ENCODE peak calls at places on chromosome 1, in eight cellular contexts. D is GM04504; R is dermis blood vessel endothelial cell; N is amniotic stem cell; M is stimulated activated CD4-positive, alpha-beta T cell treated with anti-CD3 and anti-CD28 coated beads, Interleukin-1b, Interleukin-23, amount 100 ng/mL, for 24 hours; K is kidney glomerular epithelial cell; J is erythroblast; G is NCI-H510A. Y is an unnamed sample.

GRCh38 chr1:228555074-228555989 is 68.2 kb downstream of the RNF187 start:
- DNase-seq in D (no peak), R (peak), N (no peak), M (no peak), K (no peak), J (no peak), G (no peak), Y (no peak)

GRCh38 chr1:7526867-7527732 is 244.0 kb upstream of the VAMP3 start:
- DNase-seq in D (peak), R (no peak), N (no peak), M (no peak), K (no peak), J (no peak), G (no peak), Y (no peak)

GRCh38 chr1:202135221-202135721 is 9.3 kb downstream of the ARL8A start:
- DNase-seq in D (no peak), R (peak), N (no peak), M (no peak), K (peak), J (peak), G (peak), Y (peak)

GRCh38 chr1:23224721-23225648 is 7.7 kb upstream of the HTR1D start:
- DNase-seq in D (peak), R (peak), N (peak), M (no peak), K (peak), J (no peak), G (no peak), Y (no peak)

GRCh38 chr1:156901966-156902922 is 8.7 kb downstream of the PEAR1 start:
- DNase-seq in D (no peak), R (peak), N (no peak), M (no peak), K (no peak), J (no peak), G (no peak), Y (no peak)

GRCh38 chr1:181479137-181479745 is 4.1 kb upstream of the CACNA1E start:
- DNase-seq in D (peak), R (peak), N (peak), M (no peak), K (peak), J (peak), G (no peak), Y (peak)

GRCh38 chr1:182093781-182094180 is 32.3 kb upstream of the ZNF648 start:
- DNase-seq in D (no peak), R (no peak), N (no peak), M (no peak), K (no peak), J (no peak), G (no peak), Y (no peak)

GRCh38 chr1:209229494-209230059 is 353.9 kb upstream of the CAMK1G start:
- DNase-seq in D (no peak), R (no peak), N (no peak), M (no peak), K (no peak), J (no peak), G (no peak), Y (no peak)

GRCh38 chr1:158998781-158999161 is 10.9 kb upstream of the IFI16 start:
- DNase-seq in D (no peak), R (peak), N (peak), M (no peak), K (peak), J (peak), G (no peak), Y (peak)

GRCh38 chr1:20732071-20732587 is 374 bp downstream of the SH2D5 start:
- DNase-seq in D (peak), R (peak), N (peak), M (no peak), K (peak), J (peak), G (peak), Y (no peak)

Y was measured in HL-60.